ENCODE peak calls at places on chromosomes 4 and X, in eight cellular contexts. One of them, this sample, is unnamed.

GRCh38 chr4:10639664-10640063 is 44.9 kb downstream of the CLNK start:
- DNase-seq in activated T-cell treated with anti-CD3 and anti-CD28 coated beads for 1 hour: no peak
- DNase-seq in naive thymus-derived CD8-positive, alpha-beta T cell: no peak
- DNase-seq in neural progenitor cell: no peak
- DNase-seq in NCI-H2171 treated with DMSO at 0.1 percent for 48 hours: no peak
- DNase-seq in Right ventricle myocardium superior: no peak
- DNase-seq in substantia nigra: no peak
- DNase-seq in neural crest cell: no peak
- DNase-seq in this sample: no peak

GRCh38 chr4:52712172-52712990 is 38.8 kb downstream of the ERVMER34-1 start:
- DNase-seq in activated T-cell treated with anti-CD3 and anti-CD28 coated beads for 1 hour: peak
- DNase-seq in naive thymus-derived CD8-positive, alpha-beta T cell: peak
- DNase-seq in NCI-H2171 treated with DMSO at 0.1 percent for 48 hours: peak
- DNase-seq in neural progenitor cell: peak
- DNase-seq in neural crest cell: peak
- DNase-seq in substantia nigra: peak
- DNase-seq in Right ventricle myocardium superior: peak
- DNase-seq in this sample: peak

GRCh38 chr4:13527983-13528822 is 16.1 kb downstream of the NKX3-2 start:
- DNase-seq in substantia nigra: no peak
- DNase-seq in activated T-cell treated with anti-CD3 and anti-CD28 coated beads for 1 hour: no peak
- DNase-seq in neural progenitor cell: no peak
- DNase-seq in Right ventricle myocardium superior: no peak
- DNase-seq in neural crest cell: no peak
- DNase-seq in naive thymus-derived CD8-positive, alpha-beta T cell: no peak
- DNase-seq in NCI-H2171 treated with DMSO at 0.1 percent for 48 hours: no peak
- DNase-seq in this sample: no peak

GRCh38 chrX:9197231-9197630 is 163.3 kb upstream of the FAM9B start:
- DNase-seq in Right ventricle myocardium superior: no peak
- DNase-seq in neural crest cell: no peak
- DNase-seq in substantia nigra: no peak
- DNase-seq in naive thymus-derived CD8-positive, alpha-beta T cell: no peak
- DNase-seq in activated T-cell treated with anti-CD3 and anti-CD28 coated beads for 1 hour: no peak
- DNase-seq in NCI-H2171 treated with DMSO at 0.1 percent for 48 hours: no peak
- DNase-seq in neural progenitor cell: no peak
- DNase-seq in this sample: no peak

GRCh38 chrX:83916525-83916924 is 55.6 kb downstream of the CYLC1 start:
- DNase-seq in substantia nigra: no peak
- DNase-seq in NCI-H2171 treated with DMSO at 0.1 percent for 48 hours: peak
- DNase-seq in neural progenitor cell: peak
- DNase-seq in Right ventricle myocardium superior: no peak
- DNase-seq in neural crest cell: peak
- DNase-seq in activated T-cell treated with anti-CD3 and anti-CD28 coated beads for 1 hour: no peak
- DNase-seq in naive thymus-derived CD8-positive, alpha-beta T cell: no peak
- DNase-seq in this sample: no peak

GRCh38 chr4:61588621-61589020 is 388.5 kb downstream of the ADGRL3 start:
- DNase-seq in Right ventricle myocardium superior: no peak
- DNase-seq in substantia nigra: no peak
- DNase-seq in activated T-cell treated with anti-CD3 and anti-CD28 coated beads for 1 hour: no peak
- DNase-seq in neural crest cell: no peak
- DNase-seq in neural progenitor cell: no peak
- DNase-seq in naive thymus-derived CD8-positive, alpha-beta T cell: no peak
- DNase-seq in NCI-H2171 treated with DMSO at 0.1 percent for 48 hours: no peak
- DNase-seq in this sample: no peak

GRCh38 chr4:2771264-2771663 is 15.1 kb upstream of the TNIP2 start:
- DNase-seq in naive thymus-derived CD8-positive, alpha-beta T cell: no peak
- DNase-seq in Right ventricle myocardium superior: no peak
- DNase-seq in neural progenitor cell: no peak
- DNase-seq in neural crest cell: no peak
- DNase-seq in NCI-H2171 treated with DMSO at 0.1 percent for 48 hours: no peak
- DNase-seq in substantia nigra: no peak
- DNase-seq in activated T-cell treated with anti-CD3 and anti-CD28 coated beads for 1 hour: no peak
- DNase-seq in this sample: no peak

GRCh38 chrX:154354013-154354412 is 20.4 kb downstream of the FLNA start:
- DNase-seq in naive thymus-derived CD8-positive, alpha-beta T cell: no peak
- DNase-seq in neural progenitor cell: no peak
- DNase-seq in NCI-H2171 treated with DMSO at 0.1 percent for 48 hours: no peak
- DNase-seq in neural crest cell: no peak
- DNase-seq in activated T-cell treated with anti-CD3 and anti-CD28 coated beads for 1 hour: no peak
- DNase-seq in substantia nigra: no peak
- DNase-seq in Right ventricle myocardium superior: peak
- DNase-seq in this sample: peak

GRCh38 chr4:73883306-73883705 is 14.1 kb downstream of the CXCL1 start:
- DNase-seq in NCI-H2171 treated with DMSO at 0.1 percent for 48 hours: no peak
- DNase-seq in substantia nigra: no peak
- DNase-seq in Right ventricle myocardium superior: no peak
- DNase-seq in naive thymus-derived CD8-positive, alpha-beta T cell: no peak
- DNase-seq in activated T-cell treated with anti-CD3 and anti-CD28 coated beads for 1 hour: no peak
- DNase-seq in neural progenitor cell: no peak
- DNase-seq in neural crest cell: no peak
- DNase-seq in this sample: no peak

GRCh38 chr4:174358823-174359222 is 75.1 kb downstream of the CEP44 start:
- DNase-seq in naive thymus-derived CD8-positive, alpha-beta T cell: no peak
- DNase-seq in substantia nigra: no peak
- DNase-seq in activated T-cell treated with anti-CD3 and anti-CD28 coated beads for 1 hour: no peak
- DNase-seq in Right ventricle myocardium superior: no peak
- DNase-seq in neural progenitor cell: no peak
- DNase-seq in neural crest cell: no peak
- DNase-seq in NCI-H2171 treated with DMSO at 0.1 percent for 48 hours: no peak
- DNase-seq in this sample: no peak

GRCh38 chrX:41922125-41922521 is 1.2 kb downstream of the CASK start:
- DNase-seq in neural crest cell: no peak
- DNase-seq in NCI-H2171 treated with DMSO at 0.1 percent for 48 hours: peak
- DNase-seq in Right ventricle myocardium superior: no peak
- DNase-seq in activated T-cell treated with anti-CD3 and anti-CD28 coated beads for 1 hour: no peak
- DNase-seq in neural progenitor cell: peak
- DNase-seq in substantia nigra: no peak
- DNase-seq in naive thymus-derived CD8-positive, alpha-beta T cell: peak
- DNase-seq in this sample: no peak

GRCh38 chr4:33467291-33467690 is 2747.1 kb downstream of the PCDH7 start:
- DNase-seq in neural progenitor cell: no peak
- DNase-seq in naive thymus-derived CD8-positive, alpha-beta T cell: no peak
- DNase-seq in NCI-H2171 treated with DMSO at 0.1 percent for 48 hours: no peak
- DNase-seq in neural crest cell: no peak
- DNase-seq in substantia nigra: no peak
- DNase-seq in activated T-cell treated with anti-CD3 and anti-CD28 coated beads for 1 hour: no peak
- DNase-seq in Right ventricle myocardium superior: no peak
- DNase-seq in this sample: no peak

GRCh38 chr4:80101086-80101767 is 28.2 kb upstream of the ANTXR2 start:
- DNase-seq in activated T-cell treated with anti-CD3 and anti-CD28 coated beads for 1 hour: no peak
- DNase-seq in neural crest cell: no peak
- DNase-seq in NCI-H2171 treated with DMSO at 0.1 percent for 48 hours: no peak
- DNase-seq in naive thymus-derived CD8-positive, alpha-beta T cell: no peak
- DNase-seq in neural progenitor cell: no peak
- DNase-seq in Right ventricle myocardium superior: no peak
- DNase-seq in substantia nigra: no peak
- DNase-seq in this sample: no peak